ENCODE peak calls at places on chromosome 6, in ten cellular contexts. A is A549, M is HCT116, O is HepG2, X is endothelial cell of umbilical vein, H is SK-N-SH, Z is H1, B is WTC11, K is K562, G is GM12878. S is an unnamed sample.

GRCh38 chr6:148464319-148465010 is 121.8 kb downstream of the SASH1 start:
- DNase-seq in X (peak), A (peak), H (peak), B (peak), M (peak), K (peak), Z (peak), G (peak), O (peak), S (peak)

GRCh38 chr6:108403260-108403659 is 108.4 kb downstream of the AFG1L start:
- DNase-seq in B (no peak), M (no peak), K (no peak), G (no peak), A (no peak), H (no peak), O (no peak), X (no peak), Z (no peak), S (no peak)

GRCh38 chr6:79784013-79784753 is 153.1 kb downstream of the SH3BGRL2 start:
- DNase-seq in M (no peak), X (no peak), O (no peak), K (no peak), Z (no peak), A (no peak), G (no peak), H (peak), B (no peak), S (no peak)

GRCh38 chr6:113654396-113654795 is 202.7 kb upstream of the MARCKS start:
- DNase-seq in G (no peak), A (peak), K (no peak), M (peak), H (no peak), O (no peak), Z (no peak), X (peak), B (no peak), S (no peak)

GRCh38 chr6:5315883-5316282 is 54.6 kb downstream of the FARS2 start:
- DNase-seq in K (no peak), A (no peak), Z (no peak), B (no peak), O (no peak), H (peak), M (no peak), G (no peak), X (no peak), S (no peak)

GRCh38 chr6:10597499-10598001 is 76.4 kb downstream of the GCNT2 start:
- DNase-seq in G (no peak), A (no peak), M (no peak), X (no peak), B (no peak), O (no peak), K (no peak), Z (no peak), H (no peak), S (no peak)

GRCh38 chr6:127022297-127022696 is 96.2 kb upstream of the RSPO3 start:
- DNase-seq in O (peak), H (peak), M (no peak), B (no peak), G (no peak), K (no peak), X (no peak), Z (no peak), A (no peak), S (no peak)

GRCh38 chr6:164379786-164380185 is 929.6 kb downstream of the C6orf118 start:
- DNase-seq in B (no peak), A (no peak), O (no peak), M (no peak), X (peak), G (no peak), Z (no peak), H (no peak), K (no peak), S (no peak)

GRCh38 chr6:25014806-25015560 is 79.2 kb upstream of the RIPOR2 start:
- DNase-seq in X (peak), H (peak), Z (no peak), M (no peak), A (no peak), G (no peak), B (no peak), O (no peak), K (no peak), S (no peak)

GRCh38 chr6:21769405-21769851 is 175.9 kb downstream of the SOX4 start:
- DNase-seq in G (no peak), O (no peak), X (peak), H (no peak), A (no peak), Z (no peak), K (no peak), B (peak), M (no peak), S (no peak)

GRCh38 chr6:28336284-28337024 is 506 bp upstream of the ZSCAN31 start:
- DNase-seq in O (peak), K (peak), B (no peak), Z (no peak), G (peak), X (no peak), A (no peak), H (peak), M (no peak), S (peak)

GRCh38 chr6:138403324-138403800 is 661 bp upstream of the HEBP2 start:
- DNase-seq in H (peak), M (no peak), K (peak), O (no peak), A (peak), B (peak), G (no peak), X (no peak), Z (peak), S (peak)

GRCh38 chr6:11413728-11414127 is 123.8 kb upstream of the TMEM170B start:
- DNase-seq in H (no peak), G (no peak), K (no peak), X (no peak), B (no peak), O (no peak), A (no peak), M (no peak), Z (no peak), S (peak)

GRCh38 chr6:112396221-112396620 is 49.1 kb downstream of the RFPL4B start:
- DNase-seq in K (no peak), H (no peak), A (no peak), Z (no peak), M (no peak), B (no peak), G (no peak), O (no peak), X (peak), S (no peak)

GRCh38 chr6:150998992-150999975 is 133.8 kb downstream of the MTHFD1L start:
- DNase-seq in Z (no peak), M (no peak), B (no peak), G (no peak), H (no peak), X (no peak), K (no peak), A (no peak), O (no peak), S (no peak)

GRCh38 chr6:53495496-53495895 is 49.4 kb downstream of the GCLC start:
- DNase-seq in O (no peak), H (no peak), M (no peak), G (no peak), A (no peak), X (no peak), K (no peak), B (no peak), Z (no peak), S (no peak)

GRCh38 chr6:165987483-165988305 is 180.0 kb downstream of the TBXT start:
- DNase-seq in H (peak), Z (peak), O (no peak), K (no peak), G (no peak), B (peak), X (no peak), M (no peak), A (peak), S (peak)

GRCh38 chr6:109143191-109143590 is 47.9 kb downstream of the CEP57L1 start:
- DNase-seq in Z (no peak), H (no peak), O (no peak), G (no peak), X (no peak), M (no peak), A (no peak), K (no peak), B (no peak), S (no peak)

GRCh38 chr6:109503327-109504224 is 20.6 kb upstream of the ZBTB24 start:
- DNase-seq in B (no peak), O (no peak), X (no peak), A (no peak), K (no peak), Z (no peak), H (no peak), M (no peak), G (no peak), S (peak)

GRCh38 chr6:125821825-125822281 is 31.1 kb downstream of the NCOA7 start:
- DNase-seq in X (peak), G (no peak), M (no peak), K (no peak), Z (no peak), O (peak), A (no peak), B (no peak), H (peak), S (no peak)

DNA sequence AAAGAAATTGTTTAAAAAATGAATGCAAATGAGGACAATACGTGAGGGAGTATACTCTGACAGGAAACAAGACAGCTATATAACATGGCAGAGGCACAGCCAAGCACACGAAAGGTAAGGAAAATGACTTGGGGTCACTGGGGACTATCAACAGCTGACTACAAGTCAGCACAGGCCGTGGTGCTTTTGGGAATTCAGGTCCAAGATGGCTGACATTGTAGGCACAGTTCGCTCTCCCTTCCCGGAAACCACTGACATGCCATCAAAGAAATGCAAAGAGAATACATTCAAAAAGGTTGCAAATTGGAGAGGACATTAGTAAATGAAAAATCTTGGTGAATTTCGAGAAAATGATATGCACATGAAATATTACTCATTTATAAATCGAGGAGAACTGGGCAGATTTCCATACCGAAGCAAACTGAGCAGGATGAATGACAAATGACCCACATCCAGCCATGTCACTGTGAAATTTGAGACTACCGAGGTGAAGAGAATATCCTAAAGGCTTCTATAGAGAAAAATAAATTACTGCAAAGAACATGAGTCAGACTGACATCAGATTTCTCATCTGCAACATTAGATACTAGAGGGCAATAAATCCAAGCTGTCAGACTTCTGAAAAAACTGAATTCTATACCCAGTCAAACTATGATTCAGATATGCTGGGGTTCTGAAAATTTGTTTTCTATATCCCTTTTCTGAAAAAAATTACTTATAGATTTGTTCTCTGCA is 391.1 kb downstream of the BTBD9 start:
- DNase-seq in B (no peak), G (no peak), K (no peak), X (no peak), M (no peak), O (no peak), H (no peak), Z (no peak), A (no peak), S (no peak)
- TF ChIP-seq MAX in B (no peak), G (no peak), K (no peak), X (no peak), M (no peak), O (no peak), H (no peak), Z (no peak), A (no peak), S (no peak)

GRCh38 chr6:52063584-52064400 is 23.6 kb downstream of the PKHD1 start:
- DNase-seq in K (peak), B (peak), M (peak), Z (no peak), A (peak), O (peak), H (peak), X (peak), G (peak), S (peak)
- TF ChIP-seq MAX in K (no peak), B (no peak), M (no peak), Z (no peak), A (no peak), O (peak), H (no peak), X (no peak), G (no peak), S (no peak)

GRCh38 chr6:15621203-15622044 is 41.4 kb downstream of the DTNBP1 start:
- DNase-seq in Z (no peak), O (no peak), K (peak), X (peak), H (peak), M (no peak), A (no peak), G (peak), B (peak), S (peak)
- TF ChIP-seq MAX in Z (no peak), O (no peak), K (no peak), X (no peak), H (no peak), M (no peak), A (no peak), G (no peak), B (no peak), S (peak)

GRCh38 chr6:781350-781961 is 88.5 kb upstream of the EXOC2 start:
- DNase-seq in X (no peak), O (no peak), H (no peak), M (no peak), K (peak), B (no peak), Z (no peak), G (no peak), A (no peak), S (no peak)
- TF ChIP-seq MAX in X (no peak), O (no peak), H (no peak), M (no peak), K (no peak), B (no peak), Z (no peak), G (no peak), A (no peak), S (no peak)

GRCh38 chr6:56814308-56814707 is 140.6 kb upstream of the BEND6 start:
- DNase-seq in X (no peak), M (no peak), O (no peak), Z (no peak), G (peak), H (no peak), K (no peak), A (no peak), B (no peak), S (no peak)
- TF ChIP-seq MAX in X (no peak), M (no peak), O (no peak), Z (no peak), G (no peak), H (no peak), K (no peak), A (no peak), B (no peak), S (no peak)

DNA sequence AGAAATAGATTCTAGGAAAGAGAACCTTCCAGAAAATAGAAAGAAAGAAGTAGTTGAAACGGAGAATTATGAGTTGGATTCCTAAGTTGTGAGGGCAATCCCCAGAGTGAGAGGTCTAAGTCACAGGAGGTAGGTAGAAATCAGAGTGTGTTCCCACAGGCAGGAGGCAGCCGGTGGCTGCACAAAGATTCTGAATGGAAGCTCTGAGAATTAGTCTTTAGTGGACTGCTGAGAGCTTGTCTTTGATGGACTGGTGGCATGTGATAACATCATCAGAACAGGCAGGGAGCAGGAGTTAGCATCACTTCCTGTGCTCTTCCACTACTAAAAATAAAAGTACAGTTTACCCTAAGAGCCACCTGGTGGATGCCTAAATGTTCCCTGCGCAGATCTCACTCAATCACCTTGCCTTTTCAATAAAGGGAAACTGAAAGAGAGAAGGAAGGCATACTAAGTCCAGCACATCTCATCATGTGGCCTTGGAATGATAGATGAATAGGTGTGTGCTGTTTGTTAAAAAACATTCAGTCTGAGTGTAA is 294.6 kb upstream of the POU3F2 start:
- DNase-seq in H (no peak), G (no peak), Z (no peak), X (no peak), A (no peak), B (no peak), M (no peak), O (no peak), K (no peak), S (no peak)
- TF ChIP-seq MAX in H (no peak), G (no peak), Z (no peak), X (no peak), A (no peak), B (no peak), M (no peak), O (no peak), K (no peak), S (no peak)

GRCh38 chr6:81844686-81845085 is 92.2 kb upstream of the TENT5A start:
- DNase-seq in A (no peak), G (no peak), K (no peak), H (no peak), M (no peak), Z (no peak), B (no peak), O (no peak), X (no peak), S (no peak)
- TF ChIP-seq MAX in A (no peak), G (no peak), K (no peak), H (no peak), M (no peak), Z (no peak), B (no peak), O (no peak), X (no peak), S (no peak)

S was measured in NB4.